ENCODE peak calls at places on chromosomes 16 and 17, in eight cellular contexts. B is DND-41, U is neural progenitor cell, H is adipocyte, Z is PC-3, T is H1, V is MM.1S, P is mammary epithelial cell. N is an unnamed sample.

GRCh38 chr16:21336231-21336630 is 58.1 kb upstream of the CRYM start:
- DNase-seq in B (no peak), V (no peak), H (peak), Z (no peak), P (peak), T (no peak), U (no peak), N (no peak)

GRCh38 chr16:66223176-66223780 is 143.2 kb upstream of the CDH5 start:
- DNase-seq in T (no peak), U (no peak), H (peak), P (no peak), Z (no peak), V (no peak), B (no peak), N (peak)

GRCh38 chr17:27644586-27644985 is 13.6 kb downstream of the LGALS9 start:
- DNase-seq in T (no peak), B (no peak), P (no peak), V (no peak), Z (no peak), H (no peak), U (no peak), N (no peak)

GRCh38 chr16:2022723-2023097 is 3.1 kb downstream of the NPW start:
- DNase-seq in H (no peak), P (peak), Z (peak), V (peak), U (peak), B (peak), T (no peak), N (peak)

GRCh38 chr16:89107209-89107582 is 13.5 kb downstream of the ACSF3 start:
- DNase-seq in U (no peak), P (no peak), B (no peak), T (no peak), H (no peak), V (no peak), Z (no peak), N (no peak)

GRCh38 chr16:48596326-48596725 is 13.7 kb downstream of the N4BP1 start:
- DNase-seq in B (no peak), U (no peak), T (no peak), H (no peak), P (peak), Z (no peak), V (peak), N (no peak)

GRCh38 chr16:77298638-77299360 is 99.6 kb downstream of the SYCE1L start:
- DNase-seq in B (no peak), H (peak), P (peak), Z (peak), V (no peak), T (no peak), U (no peak), N (no peak)

GRCh38 chr17:18181358-18181757 is 2.3 kb upstream of the ALKBH5 start:
- DNase-seq in P (peak), H (no peak), Z (peak), B (no peak), U (no peak), V (no peak), T (no peak), N (no peak)

GRCh38 chr16:23284584-23284983 is 17.5 kb upstream of the SCNN1B start:
- DNase-seq in H (no peak), U (no peak), Z (peak), B (no peak), P (no peak), T (no peak), V (no peak), N (no peak)

GRCh38 chr16:89257757-89258465 is 40.4 kb downstream of the ZNF778 start:
- DNase-seq in P (no peak), H (no peak), V (no peak), Z (peak), B (no peak), T (no peak), U (no peak), N (no peak)

GRCh38 chr17:19753049-19753444 is 4.9 kb upstream of the ALDH3A1 start:
- DNase-seq in Z (peak), V (no peak), U (no peak), P (peak), T (no peak), B (no peak), H (peak), N (no peak)

GRCh38 chr17:27407916-27408846 is 48.1 kb upstream of the KSR1 start:
- DNase-seq in U (peak), V (no peak), P (peak), Z (peak), T (no peak), B (no peak), H (peak), N (peak)

GRCh38 chr16:30761427-30761927 is 385 bp downstream of the CFAP119 start:
- DNase-seq in U (peak), P (peak), V (peak), Z (peak), T (peak), B (peak), H (peak), N (peak)

GRCh38 chr16:51839697-51840462 is 688.8 kb upstream of the SALL1 start:
- DNase-seq in P (peak), H (no peak), V (no peak), B (no peak), T (no peak), Z (no peak), U (no peak), N (no peak)

GRCh38 chr17:7443499-7444485 is 1.1 kb upstream of the CHRNB1 start:
- DNase-seq in U (no peak), P (peak), V (no peak), B (no peak), Z (peak), T (no peak), H (peak), N (no peak)

GRCh38 chr17:54013117-54013516 is 190.4 kb downstream of the KIF2B start:
- DNase-seq in Z (no peak), H (no peak), T (no peak), B (no peak), P (no peak), U (no peak), V (no peak), N (no peak)

GRCh38 chr16:69566437-69567030 is 768 bp downstream of the NFAT5 start:
- DNase-seq in U (peak), V (peak), P (peak), T (peak), H (peak), B (peak), Z (peak), N (peak)

GRCh38 chr17:48358203-48358602 is 71.8 kb downstream of the SKAP1 start:
- DNase-seq in B (no peak), V (no peak), T (no peak), U (no peak), P (no peak), H (no peak), Z (no peak), N (no peak)

GRCh38 chr17:39231587-39232551 is 6.1 kb upstream of the STAC2 start:
- DNase-seq in U (peak), T (peak), H (peak), Z (peak), P (no peak), B (peak), V (peak), N (peak)

GRCh38 chr16:29318037-29318436 is 88.5 kb downstream of the NPIPB11 start:
- DNase-seq in B (no peak), V (peak), P (no peak), T (peak), H (no peak), U (no peak), Z (no peak), N (no peak)

GRCh38 chr17:7475764-7476422 is 3.5 kb downstream of the ZBTB4 start:
- DNase-seq in V (no peak), Z (no peak), T (no peak), U (no peak), B (no peak), P (no peak), H (no peak), N (no peak)

GRCh38 chr16:75385507-75386152 is 47.7 kb downstream of the CFDP1 start:
- DNase-seq in Z (peak), B (no peak), T (no peak), U (peak), V (peak), H (peak), P (peak), N (no peak)

GRCh38 chr17:32520737-32521399 is 34.1 kb downstream of the CDK5R1 start:
- DNase-seq in H (no peak), T (no peak), V (no peak), Z (no peak), P (no peak), B (no peak), U (no peak), N (peak)

GRCh38 chr16:88317619-88317977 is 65.2 kb upstream of the ZNF469 start:
- DNase-seq in P (no peak), V (no peak), U (no peak), B (no peak), T (no peak), Z (no peak), H (peak), N (no peak)

GRCh38 chr16:85401370-85401916 is 211.7 kb upstream of the GSE1 start:
- DNase-seq in T (peak), H (no peak), P (no peak), U (no peak), V (no peak), B (peak), Z (no peak), N (no peak)

GRCh38 chr17:80910043-80910442 is 81.6 kb upstream of the CHMP6 start:
- DNase-seq in B (no peak), V (peak), T (no peak), P (no peak), Z (no peak), H (no peak), U (no peak), N (no peak)

GRCh38 chr17:77266891-77267341 is 126.1 kb downstream of the SEC14L1 start:
- DNase-seq in T (peak), Z (no peak), P (no peak), B (no peak), V (no peak), H (no peak), U (peak), N (peak)

GRCh38 chr17:47905221-47905733 is 9.2 kb downstream of the SP2 start:
- DNase-seq in Z (peak), V (no peak), P (peak), T (no peak), U (peak), B (no peak), H (peak), N (peak)

GRCh38 chr17:72592242-72592966 is 471.6 kb downstream of the SOX9 start:
- DNase-seq in H (peak), Z (peak), B (no peak), V (peak), T (peak), P (peak), U (peak), N (peak)

GRCh38 chr16:9948933-9949332 is 233.3 kb downstream of the GRIN2A start:
- DNase-seq in H (no peak), B (no peak), Z (no peak), V (no peak), P (no peak), U (no peak), T (no peak), N (no peak)

GRCh38 chr17:79843917-79844815 is 4.9 kb upstream of the CBX4 start:
- DNase-seq in P (peak), H (peak), U (peak), T (peak), Z (peak), B (no peak), V (no peak), N (peak)

GRCh38 chr16:16189842-16190241 is 33.5 kb downstream of the ABCC6 start:
- DNase-seq in U (no peak), H (no peak), P (no peak), Z (no peak), T (no peak), V (no peak), B (no peak), N (no peak)

GRCh38 chr16:16190546-16190945 is 32.7 kb downstream of the ABCC6 start:
- DNase-seq in U (no peak), T (no peak), Z (no peak), P (no peak), B (no peak), H (no peak), V (no peak), N (no peak)

GRCh38 chr16:16186820-16187219 is 36.5 kb downstream of the ABCC6 start:
- DNase-seq in Z (no peak), V (no peak), B (no peak), T (no peak), P (no peak), H (no peak), U (no peak), N (no peak)

GRCh38 chr16:16191493-16192167 is 31.7 kb downstream of the ABCC6 start:
- DNase-seq in B (no peak), Z (no peak), T (no peak), V (no peak), U (no peak), P (no peak), H (no peak), N (peak)

DNA sequence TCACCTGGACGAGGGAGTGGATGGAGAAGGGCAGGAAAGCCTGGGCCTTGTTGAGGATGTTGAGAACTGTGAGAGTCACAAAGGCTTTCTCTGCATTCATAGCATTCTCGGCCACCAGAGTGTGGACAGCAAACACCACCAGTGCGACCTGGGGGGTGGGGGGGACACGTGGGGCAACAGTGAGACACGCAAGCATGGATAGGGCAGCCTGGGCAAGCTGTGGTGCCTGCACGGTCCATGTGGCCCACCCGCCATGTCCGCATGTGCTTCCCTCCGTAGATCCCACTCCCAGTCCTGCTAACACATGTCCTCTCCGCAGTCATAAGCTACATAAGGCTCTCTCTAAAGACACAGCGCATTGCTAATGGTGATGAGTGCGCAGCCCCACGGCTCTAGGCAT is 34.5 kb downstream of the ABCC6 start:
- DNase-seq in B (no peak), Z (no peak), T (no peak), H (no peak), U (no peak), P (no peak), V (no peak), N (no peak)
- H3K9ac ChIP-seq in B (no peak), Z (no peak), T (no peak), H (no peak), U (no peak), P (no peak), V (no peak), N (no peak)

DNA sequence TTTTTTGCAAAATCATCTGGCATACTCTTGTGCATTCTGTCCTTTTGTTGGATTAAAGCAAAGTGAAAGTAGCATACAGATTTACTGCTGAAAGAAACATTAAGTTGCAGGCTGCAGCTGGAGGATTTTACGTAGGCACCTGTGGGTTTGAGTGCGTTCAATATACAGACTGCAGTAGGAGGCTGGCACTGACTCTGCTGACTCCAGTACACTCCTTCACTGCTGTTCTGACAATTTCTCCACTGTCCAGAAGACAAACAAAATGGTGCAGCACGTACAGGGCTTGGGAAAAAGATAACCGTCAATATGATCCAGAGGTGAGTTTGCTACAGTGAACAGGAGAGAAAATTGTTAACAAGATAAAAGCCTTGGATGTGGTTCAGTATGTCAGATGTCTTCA is 73.3 kb downstream of the TANC2 start:
- DNase-seq in B (peak), P (no peak), U (no peak), T (no peak), V (peak), H (no peak), Z (peak), N (no peak)
- H3K9ac ChIP-seq in B (no peak), P (no peak), U (no peak), T (no peak), V (peak), H (no peak), Z (peak), N (no peak)

GRCh38 chr17:41581366-41582060 is 5.2 kb downstream of the KRT14 start:
- DNase-seq in Z (no peak), P (no peak), B (no peak), U (no peak), V (no peak), T (no peak), H (no peak), N (no peak)
- H3K9ac ChIP-seq in Z (no peak), P (peak), B (no peak), U (no peak), V (no peak), T (no peak), H (no peak), N (no peak)

DNA sequence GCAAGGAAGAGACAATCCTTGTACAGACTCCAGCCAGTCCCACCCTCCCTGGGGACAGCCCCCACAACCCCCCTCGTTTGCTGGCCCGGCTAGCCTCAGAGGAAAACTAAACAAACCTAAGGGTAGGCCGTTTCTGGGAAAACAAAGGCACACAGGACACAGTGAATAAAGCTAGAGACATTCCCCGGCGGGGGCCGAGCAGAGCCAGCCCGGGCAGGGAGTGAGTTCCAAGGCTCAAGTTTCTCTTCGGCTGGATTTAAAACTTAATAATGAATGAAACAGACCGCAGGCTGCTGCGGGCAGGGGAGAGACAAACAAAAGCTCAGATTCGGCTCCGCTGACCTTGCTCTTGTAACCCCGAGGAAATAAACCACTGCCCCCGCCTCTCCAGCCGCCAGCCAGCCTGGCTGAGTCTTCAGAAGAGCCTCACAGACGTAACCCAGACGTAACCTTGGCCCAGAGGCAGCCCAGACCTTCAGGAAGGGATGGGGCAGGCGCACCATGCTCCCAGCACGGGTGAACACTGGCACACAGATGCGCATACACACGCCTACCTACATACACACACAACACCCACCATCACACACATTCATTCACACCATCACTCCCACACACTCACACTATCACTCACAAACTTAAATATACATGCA is 216.0 kb downstream of the ZNF423 start:
- DNase-seq in B (no peak), Z (no peak), U (peak), V (no peak), P (no peak), T (peak), H (peak), N (peak)
- H3K9ac ChIP-seq in B (no peak), Z (no peak), U (no peak), V (no peak), P (no peak), T (no peak), H (peak), N (peak)

N was measured in endodermal cell.